ENCODE peak calls at places on chromosome 4, in seven cellular contexts. J, S, K, A, U, H and V are unnamed samples.

GRCh38 chr4:164847967-164848649 is 28.9 kb upstream of the APELA start:
- DNase-seq in H (no peak), K (no peak), A (no peak), U (no peak), J (no peak), S (no peak), V (no peak)

GRCh38 chr4:123452585-123452984 is 56.0 kb downstream of the SPRY1 start:
- DNase-seq in J (no peak), H (no peak), U (peak), K (no peak), A (no peak), S (peak), V (peak)

GRCh38 chr4:159197260-159197884 is 94.5 kb downstream of the RAPGEF2 start:
- DNase-seq in A (no peak), U (no peak), J (no peak), K (no peak), H (no peak), S (no peak), V (no peak)

GRCh38 chr4:139740531-139741041 is 75.0 kb downstream of the MGST2 start:
- DNase-seq in H (peak), A (no peak), J (peak), K (peak), S (peak), U (peak), V (peak)

GRCh38 chr4:153036931-153037330 is 100.8 kb downstream of the FHDC1 start:
- DNase-seq in J (no peak), H (no peak), K (no peak), S (no peak), A (no peak), U (no peak), V (no peak)

GRCh38 chr4:88616275-88616996 is 24.2 kb downstream of the HERC3 start:
- DNase-seq in J (peak), A (no peak), S (peak), H (no peak), U (no peak), K (no peak), V (peak)

GRCh38 chr4:140305053-140305452 is 68.4 kb upstream of the SCOC start:
- DNase-seq in H (no peak), A (no peak), U (no peak), K (no peak), J (no peak), S (no peak), V (no peak)

GRCh38 chr4:31130930-31131329 is 410.8 kb downstream of the PCDH7 start:
- DNase-seq in H (no peak), S (no peak), K (no peak), J (no peak), A (no peak), U (no peak), V (no peak)

GRCh38 chr4:147547314-147548056 is 66.6 kb downstream of the EDNRA start:
- DNase-seq in K (no peak), H (no peak), U (no peak), S (peak), A (no peak), J (no peak), V (no peak)

GRCh38 chr4:3613980-3614730 is 81.9 kb upstream of the LRPAP1 start:
- DNase-seq in U (peak), K (no peak), S (no peak), H (peak), A (no peak), J (no peak), V (no peak)

GRCh38 chr4:1204286-1204827 is 32.0 kb upstream of the SPON2 start:
- DNase-seq in H (peak), A (no peak), K (no peak), J (peak), U (no peak), S (no peak), V (no peak)

GRCh38 chr4:42074294-42074693 is 78.2 kb downstream of the BEND4 start:
- DNase-seq in J (no peak), H (no peak), U (no peak), A (no peak), S (no peak), K (no peak), V (no peak)

GRCh38 chr4:94766856-94767255 is 9.1 kb downstream of the BMPR1B start:
- DNase-seq in J (no peak), K (no peak), A (no peak), S (no peak), U (no peak), H (no peak), V (no peak)

GRCh38 chr4:121950680-121951569 is 935 bp downstream of the TRPC3 start:
- DNase-seq in K (peak), S (no peak), A (no peak), U (peak), J (peak), H (no peak), V (no peak)

GRCh38 chr4:148126825-148127224 is 315.4 kb downstream of the NR3C2 start:
- DNase-seq in A (no peak), H (no peak), J (no peak), S (no peak), U (no peak), K (no peak), V (no peak)

GRCh38 chr4:172953896-172954568 is 214.6 kb upstream of the GALNT7 start:
- DNase-seq in K (no peak), A (no peak), H (no peak), S (no peak), J (no peak), U (no peak), V (no peak)

GRCh38 chr4:154491731-154492249 is at the start of gene DCHS2:
- DNase-seq in K (peak), S (no peak), U (peak), J (peak), H (peak), A (peak), V (no peak)

GRCh38 chr4:73860175-73860574 is 7.1 kb downstream of the PF4V1 start:
- DNase-seq in K (no peak), J (no peak), U (no peak), A (no peak), S (no peak), H (no peak), V (no peak)

GRCh38 chr4:156665779-156666366 is 305.7 kb downstream of the PDGFC start:
- DNase-seq in S (no peak), A (no peak), K (no peak), U (no peak), J (no peak), H (no peak), V (no peak)

GRCh38 chr4:156832886-156833285 is 138.7 kb downstream of the PDGFC start:
- DNase-seq in K (no peak), U (no peak), S (no peak), J (no peak), H (no peak), A (no peak), V (no peak)

GRCh38 chr4:75940692-75941253 is at the start of gene NAAA:
- DNase-seq in S (no peak), U (peak), A (peak), K (peak), H (peak), J (peak), V (no peak)

DNA sequence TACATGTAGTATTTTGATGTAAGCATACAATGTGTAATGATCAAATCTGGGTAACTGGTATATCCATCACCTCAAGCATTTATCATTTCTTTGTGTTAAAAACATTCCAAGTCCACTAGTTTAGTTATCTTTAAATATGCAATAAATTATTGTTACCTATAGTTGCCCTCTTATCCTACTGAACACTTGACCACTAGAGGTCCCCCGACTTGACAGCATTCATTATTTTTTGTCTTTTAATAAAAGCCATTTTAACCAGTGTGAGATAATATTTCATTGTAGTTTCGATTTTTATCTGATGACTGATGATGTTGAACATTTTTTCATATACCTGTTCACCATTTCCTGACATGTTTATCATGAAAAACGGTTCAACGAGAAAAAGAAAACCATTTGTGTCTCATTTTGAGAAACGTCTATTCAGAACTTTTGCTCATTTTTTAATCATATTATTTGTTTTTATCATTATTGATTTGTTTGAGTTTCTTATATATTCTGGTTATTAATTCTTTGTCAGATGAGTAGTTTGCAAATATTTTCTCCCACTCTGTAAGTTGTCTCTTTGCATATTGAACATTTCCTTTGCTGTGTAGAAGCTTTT is 199.0 kb upstream of the CXXC4 start:
- DNase-seq in S (no peak), J (no peak), U (no peak), K (no peak), A (no peak), H (no peak), V (no peak)
- TF ChIP-seq CTCF in S (no peak), J (peak), U (no peak), K (peak), A (no peak), H (peak), V (no peak)

DNA sequence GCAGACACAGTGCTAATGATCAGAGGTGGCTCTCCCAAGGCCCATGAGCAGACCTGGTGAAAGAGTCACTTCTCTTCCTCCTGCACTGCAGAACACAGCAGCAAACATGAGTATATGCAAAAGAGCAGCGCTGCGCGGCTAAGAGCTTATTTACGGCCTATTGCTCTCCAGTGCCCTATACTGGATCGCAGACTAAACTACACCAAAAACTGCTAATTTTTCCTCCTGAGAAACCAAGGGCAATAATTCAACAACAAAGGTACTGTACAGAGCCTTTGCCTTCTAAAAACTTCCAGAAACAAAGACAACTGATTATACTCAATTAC is 702.5 kb downstream of the ARAP2 start:
- DNase-seq in H (no peak), A (no peak), S (no peak), U (no peak), J (no peak), K (no peak), V (no peak)
- TF ChIP-seq CTCF in H (no peak), A (no peak), S (no peak), U (no peak), J (no peak), K (no peak), V (no peak)

GRCh38 chr4:70772929-70773555 is 51.3 kb downstream of the RUFY3 start:
- DNase-seq in A (no peak), J (no peak), U (no peak), S (no peak), H (no peak), K (no peak), V (no peak)

GRCh38 chr4:70765368-70765767 is 43.6 kb downstream of the RUFY3 start:
- DNase-seq in A (no peak), U (no peak), S (no peak), K (no peak), J (no peak), H (no peak), V (no peak)

GRCh38 chr4:70768301-70768948 is 46.7 kb downstream of the RUFY3 start:
- DNase-seq in K (no peak), U (no peak), S (no peak), H (no peak), A (no peak), J (no peak), V (no peak)
- TF ChIP-seq CTCF in K (no peak), U (no peak), S (no peak), H (no peak), A (no peak), J (no peak), V (no peak)

GRCh38 chr4:58209576-58209975 is 1099.4 kb upstream of the IGFBP7 start:
- DNase-seq in K (no peak), S (no peak), J (no peak), U (no peak), A (no peak), H (no peak), V (no peak)
- TF ChIP-seq CTCF in K (no peak), S (no peak), J (no peak), U (no peak), A (no peak), H (no peak), V (no peak)

GRCh38 chr4:161702287-161702686 is 461.5 kb downstream of the FSTL5 start:
- DNase-seq in S (no peak), H (no peak), K (no peak), J (no peak), A (no peak), U (no peak), V (no peak)
- TF ChIP-seq CTCF in S (peak), H (no peak), K (no peak), J (no peak), A (no peak), U (no peak), V (no peak)

DNA sequence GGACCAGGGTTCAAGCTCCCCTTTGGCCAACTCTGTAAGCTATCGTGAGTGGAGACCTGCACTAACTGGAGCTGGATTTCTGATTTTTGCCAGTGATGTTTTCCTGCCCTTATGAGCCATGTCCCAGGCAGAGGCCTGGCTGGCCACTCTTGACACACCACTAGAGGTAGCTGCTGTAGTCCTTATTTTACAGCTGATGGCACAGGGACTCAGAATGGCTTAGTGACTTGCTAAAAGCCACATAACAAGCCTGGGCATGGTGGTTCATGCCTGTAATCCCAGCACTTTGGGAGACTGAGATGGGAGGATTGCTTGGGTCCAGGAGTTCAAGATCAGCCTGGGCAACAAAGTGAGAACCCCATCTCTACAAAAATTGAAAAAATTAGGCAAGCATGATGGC is 33.4 kb downstream of the CYTL1 start:
- DNase-seq in S (no peak), H (no peak), A (no peak), U (no peak), J (no peak), K (no peak), V (no peak)
- TF ChIP-seq CTCF in S (peak), H (no peak), A (no peak), U (no peak), J (no peak), K (peak), V (peak)

GRCh38 chr4:111937368-111937767 is 207.9 kb upstream of the FAM241A start:
- DNase-seq in K (peak), J (no peak), A (no peak), H (no peak), S (no peak), U (no peak), V (peak)
- TF ChIP-seq CTCF in K (peak), J (no peak), A (no peak), H (no peak), S (peak), U (no peak), V (peak)

DNA sequence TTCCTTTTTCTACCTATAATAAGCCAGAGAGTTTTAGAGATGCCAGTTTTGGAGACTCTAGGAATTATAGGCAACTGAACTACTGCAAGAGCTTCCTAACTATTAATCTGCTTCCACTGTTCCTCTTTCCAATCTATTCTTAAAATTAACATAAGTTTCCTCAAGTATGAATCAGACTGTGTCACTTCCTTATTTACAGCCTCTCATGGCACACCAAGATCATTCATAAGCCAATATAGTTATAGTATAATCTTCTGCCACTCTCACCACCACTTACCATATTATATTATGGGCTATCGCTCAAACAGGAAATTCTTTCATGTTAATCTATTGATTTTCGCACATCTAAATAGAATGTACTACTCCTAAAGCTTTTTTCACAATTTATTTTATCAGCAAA is 383.5 kb downstream of the STPG2 start:
- DNase-seq in K (no peak), S (no peak), J (no peak), H (no peak), U (no peak), A (no peak), V (no peak)
- TF ChIP-seq CTCF in K (no peak), S (no peak), J (no peak), H (no peak), U (no peak), A (no peak), V (no peak)

DNA sequence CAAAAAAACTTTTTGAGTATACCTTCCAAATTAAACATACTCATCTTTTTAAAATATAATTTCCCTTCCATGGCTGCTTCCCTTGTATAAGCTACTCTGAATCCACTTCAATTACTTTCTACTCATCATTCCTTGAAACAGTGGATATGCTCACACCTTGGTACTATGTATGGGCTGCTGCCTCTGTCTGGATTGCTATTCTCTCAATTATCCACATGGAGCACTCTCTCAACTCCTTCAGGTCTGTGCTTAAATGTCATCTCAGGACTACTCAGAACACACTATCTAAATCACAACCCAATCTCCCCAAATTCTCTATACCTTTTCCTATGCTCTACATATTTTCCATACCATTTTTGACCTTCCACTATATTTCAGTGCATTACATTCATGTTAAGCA is 898.9 kb upstream of the EPHA5 start:
- DNase-seq in J (no peak), S (no peak), U (no peak), H (no peak), K (no peak), A (no peak), V (no peak)
- TF ChIP-seq CTCF in J (no peak), S (no peak), U (no peak), H (no peak), K (no peak), A (no peak), V (no peak)

GRCh38 chr4:175656615-175657014 is 155.4 kb downstream of the GPM6A start:
- DNase-seq in J (no peak), U (no peak), K (no peak), S (no peak), A (no peak), H (no peak), V (no peak)

GRCh38 chr4:175651701-175652100 is 160.4 kb downstream of the GPM6A start:
- DNase-seq in H (no peak), U (no peak), K (no peak), S (no peak), A (no peak), J (no peak), V (no peak)

GRCh38 chr4:175661437-175661836 is 150.6 kb downstream of the GPM6A start:
- DNase-seq in K (no peak), S (no peak), J (no peak), H (no peak), A (no peak), U (no peak), V (no peak)

GRCh38 chr4:175657571-175657970 is 154.5 kb downstream of the GPM6A start:
- DNase-seq in H (no peak), A (no peak), K (no peak), J (no peak), U (no peak), S (no peak), V (no peak)
- TF ChIP-seq CTCF in H (no peak), A (no peak), K (no peak), J (no peak), U (no peak), S (no peak), V (no peak)